ENCODE peak calls at places on chromosomes 3 and 15, in ten cellular contexts. M, Z, P, C, L, D, R, K, E and W are unnamed samples.

GRCh38 chr3:172138031-172138538 is 98.7 kb downstream of the FNDC3B start:
- DNase-seq in M (peak; percentile 61), Z (no peak), P (no peak), C (peak; percentile 75), L (no peak), D (no peak), R (no peak), K (no peak), E (no peak), W (no peak)

GRCh38 chr15:81023483-81024264 is 23.0 kb downstream of the TLNRD1 start:
- DNase-seq in M (no peak), Z (no peak), P (peak; percentile 92), C (peak; percentile 77), L (peak; percentile 86), D (peak; percentile 81), R (no peak), K (peak; percentile 95), E (peak; percentile 44), W (peak; percentile 84)

GRCh38 chr3:53709856-53710674 is 136.2 kb downstream of the CHDH start:
- DNase-seq in M (peak; percentile 51), Z (peak; percentile 20), P (peak; percentile 60), C (peak; percentile 76), L (peak; percentile 85), D (peak; percentile 32), R (peak; percentile 90), K (peak; percentile 74), E (peak; percentile 82), W (peak; percentile 85)

GRCh38 chr15:62658498-62658897 is 384.0 kb upstream of the TPM1 start:
- DNase-seq in M (no peak), Z (no peak), P (peak; percentile 47), C (no peak), L (no peak), D (no peak), R (no peak), K (peak; percentile 56), E (no peak), W (peak; percentile 10)

GRCh38 chr3:171351676-171352075 is 108.5 kb downstream of the TNIK start:
- DNase-seq in M (peak; percentile 89), Z (no peak), P (peak; percentile 98), C (peak; percentile 82), L (no peak), D (peak; percentile 23), R (no peak), K (no peak), E (no peak), W (peak; percentile 90)

GRCh38 chr15:64060716-64061115 is 14.4 kb upstream of the DAPK2 start:
- DNase-seq in M (no peak), Z (no peak), P (no peak), C (no peak), L (no peak), D (no peak), R (no peak), K (no peak), E (no peak), W (no peak)

GRCh38 chr3:29426302-29427226 is 145.7 kb downstream of the RBMS3 start:
- DNase-seq in M (no peak), Z (no peak), P (no peak), C (no peak), L (no peak), D (no peak), R (no peak), K (no peak), E (no peak), W (no peak)

GRCh38 chr3:8848696-8849131 is 79.3 kb upstream of the OXTR start:
- DNase-seq in M (no peak), Z (no peak), P (peak; percentile 42), C (peak; percentile 64), L (no peak), D (no peak), R (no peak), K (no peak), E (no peak), W (peak; percentile 86)

GRCh38 chr3:126678691-126679317 is 23.9 kb upstream of the TXNRD3 start:
- DNase-seq in M (no peak), Z (no peak), P (no peak), C (no peak), L (no peak), D (no peak), R (no peak), K (no peak), E (no peak), W (no peak)

GRCh38 chr3:144112437-144112836 is 140.8 kb downstream of the DIPK2A start:
- DNase-seq in M (no peak), Z (no peak), P (no peak), C (no peak), L (no peak), D (no peak), R (no peak), K (no peak), E (no peak), W (no peak)

GRCh38 chr3:13377021-13377420 is 43.1 kb downstream of the NUP210 start:
- DNase-seq in M (no peak), Z (no peak), P (no peak), C (no peak), L (no peak), D (no peak), R (no peak), K (no peak), E (no peak), W (no peak)

GRCh38 chr15:48800811-48801460 is 9.9 kb downstream of the CEP152 start:
- DNase-seq in M (no peak), Z (no peak), P (peak; percentile 59), C (peak; percentile 72), L (no peak), D (no peak), R (no peak), K (peak; percentile 13), E (no peak), W (peak; percentile 18)

DNA sequence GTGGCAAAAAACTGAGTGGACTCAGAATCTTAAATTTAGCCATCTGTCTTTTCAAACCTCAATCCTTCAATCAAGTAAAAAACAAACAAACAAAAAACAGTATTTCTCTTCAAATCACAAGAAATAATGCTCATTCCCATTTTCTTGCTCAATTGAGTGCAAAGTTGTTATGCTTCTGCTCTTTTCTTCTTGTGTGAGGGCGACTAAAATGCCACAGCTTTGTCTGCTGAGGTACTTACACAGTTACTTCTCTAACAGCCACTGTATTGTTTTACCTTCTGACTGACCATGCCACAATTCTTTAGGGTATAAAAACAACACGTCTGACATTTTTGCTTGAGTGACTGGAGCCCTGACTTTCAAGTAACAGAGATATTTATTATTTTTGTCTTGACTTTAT is 617.4 kb downstream of the NAALADL2 start:
- DNase-seq in M (no peak), Z (no peak), P (no peak), C (no peak), L (no peak), D (no peak), R (no peak), K (no peak), E (no peak), W (no peak)
- H3K4me3 ChIP-seq in M (no peak overlapping the region), Z (no peak overlapping the region), P (no peak overlapping the region), C (no peak overlapping the region), L (no peak overlapping the region), D (no peak overlapping the region), R (no peak overlapping the region), K (no peak overlapping the region), E (no peak overlapping the region), W (no peak overlapping the region)

GRCh38 chr3:197951392-197951990 is 1.5 kb downstream of the RPL35A start:
- DNase-seq in M (no peak), Z (no peak), P (no peak), C (no peak), L (no peak), D (no peak), R (no peak), K (peak; percentile 35), E (no peak), W (no peak)
- H3K4me3 ChIP-seq in M (peak overlapping the region; percentile 94), Z (peak overlapping the region; percentile 100), P (peak overlapping the region; percentile 100), C (peak overlapping the region; percentile 71), L (no peak overlapping the region), D (no peak overlapping the region), R (peak overlapping the region; percentile 85), K (peak overlapping the region; percentile 94), E (peak overlapping the region; percentile 92), W (peak overlapping the region; percentile 100)

GRCh38 chr3:197028711-197029510 is 706 bp downstream of the MELTF start:
- DNase-seq in M (no peak), Z (peak; percentile 16), P (no peak), C (no peak), L (peak; percentile 80), D (no peak), R (peak; percentile 79), K (peak; percentile 69), E (no peak), W (no peak)
- H3K4me3 ChIP-seq in M (peak overlapping the region; percentile 82), Z (peak overlapping the region; percentile 43), P (peak overlapping the region; percentile 41), C (peak overlapping the region; percentile 64), L (no peak overlapping the region), D (peak overlapping the region; percentile 44), R (peak overlapping the region; percentile 67), K (peak overlapping the region; percentile 83), E (peak overlapping the region; percentile 65), W (peak overlapping the region; percentile 47)

DNA sequence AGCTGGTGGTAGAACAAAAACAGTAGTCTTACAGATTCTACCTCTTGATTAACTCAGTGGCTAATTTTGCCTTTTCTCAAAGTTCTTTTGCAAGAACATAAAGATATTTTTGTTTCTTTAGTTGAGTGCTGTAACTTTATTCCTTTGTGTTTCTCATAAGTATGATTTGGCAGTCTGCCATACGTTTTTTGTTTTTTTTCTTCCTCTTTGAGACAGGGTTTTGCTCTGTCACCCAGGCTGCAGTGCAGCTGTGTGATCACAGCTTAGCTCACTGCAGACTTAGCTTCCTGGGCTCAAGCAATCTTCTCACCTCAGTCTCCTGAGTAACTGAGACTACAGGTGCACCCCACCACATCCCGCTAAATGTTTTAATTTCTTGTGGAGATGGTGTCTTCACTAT is 22.4 kb downstream of the B3GNT5 start:
- DNase-seq in M (peak; percentile 82), Z (no peak), P (peak; percentile 83), C (peak; percentile 89), L (no peak), D (no peak), R (no peak), K (no peak), E (peak; percentile 37), W (peak; percentile 89)
- H3K4me3 ChIP-seq in M (peak overlapping the region; percentile 7), Z (no peak overlapping the region), P (no peak overlapping the region), C (no peak overlapping the region), L (no peak overlapping the region), D (no peak overlapping the region), R (no peak overlapping the region), K (no peak overlapping the region), E (no peak overlapping the region), W (no peak overlapping the region)

GRCh38 chr3:39189648-39190269 is 2.6 kb downstream of the XIRP1 start:
- DNase-seq in M (peak; percentile 47), Z (peak; percentile 43), P (peak; percentile 67), C (peak; percentile 84), L (no peak), D (no peak), R (peak; percentile 92), K (peak; percentile 79), E (peak; percentile 59), W (peak; percentile 76)
- H3K4me3 ChIP-seq in M (no peak overlapping the region), Z (no peak overlapping the region), P (no peak overlapping the region), C (no peak overlapping the region), L (no peak overlapping the region), D (no peak overlapping the region), R (no peak overlapping the region), K (no peak overlapping the region), E (no peak overlapping the region), W (no peak overlapping the region)

GRCh38 chr15:92831459-92832229 is 68.5 kb upstream of the CHD2 start:
- DNase-seq in M (peak; percentile 94), Z (peak; percentile 70), P (peak; percentile 91), C (peak; percentile 99), L (peak; percentile 92), D (peak; percentile 92), R (peak; percentile 92), K (peak; percentile 99), E (peak; percentile 94), W (peak; percentile 90)
- H3K4me3 ChIP-seq in M (peak overlapping the region; percentile 35), Z (peak overlapping the region; percentile 30), P (no peak overlapping the region), C (peak overlapping the region; percentile 8), L (peak overlapping the region; percentile 61), D (no peak overlapping the region), R (no peak overlapping the region), K (peak overlapping the region; percentile 54), E (peak overlapping the region; percentile 10), W (peak overlapping the region; percentile 3)